ENCODE peak calls at places on chromosome 18, in four cellular contexts. One of them, this sample, is unnamed.

GRCh38 chr18:46393230-46393629 is 263.8 kb downstream of the LOXHD1 start:
- DNase-seq in effector CD4-positive, alpha-beta T cell: no peak
- DNase-seq in LHCN-M2: no peak
- DNase-seq in T-cell: no peak
- DNase-seq in this sample: no peak

GRCh38 chr18:809985-810642 is 1.9 kb downstream of the YES1 start:
- DNase-seq in effector CD4-positive, alpha-beta T cell: no peak
- DNase-seq in LHCN-M2: no peak
- DNase-seq in T-cell: no peak
- DNase-seq in this sample: peak

GRCh38 chr18:50006470-50007046 is 188.4 kb downstream of the MYO5B start:
- DNase-seq in effector CD4-positive, alpha-beta T cell: no peak
- DNase-seq in LHCN-M2: no peak
- DNase-seq in T-cell: no peak
- DNase-seq in this sample: no peak

GRCh38 chr18:75462178-75462832 is 34.8 kb upstream of the SMIM21 start:
- DNase-seq in effector CD4-positive, alpha-beta T cell: no peak
- DNase-seq in LHCN-M2: no peak
- DNase-seq in T-cell: no peak
- DNase-seq in this sample: no peak

GRCh38 chr18:45103319-45104070 is 422.8 kb downstream of the SETBP1 start:
- DNase-seq in effector CD4-positive, alpha-beta T cell: no peak
- DNase-seq in LHCN-M2: no peak
- DNase-seq in T-cell: no peak
- DNase-seq in this sample: no peak

GRCh38 chr18:22674300-22674699 is 256.6 kb upstream of the CTAGE1 start:
- DNase-seq in effector CD4-positive, alpha-beta T cell: no peak
- DNase-seq in LHCN-M2: peak
- DNase-seq in T-cell: no peak
- DNase-seq in this sample: no peak

GRCh38 chr18:43830905-43831304 is 553.6 kb upstream of the SYT4 start:
- DNase-seq in effector CD4-positive, alpha-beta T cell: no peak
- DNase-seq in LHCN-M2: peak
- DNase-seq in T-cell: no peak
- DNase-seq in this sample: no peak

GRCh38 chr18:23943903-23944624 is 70.5 kb upstream of the TTC39C start:
- DNase-seq in effector CD4-positive, alpha-beta T cell: no peak
- DNase-seq in LHCN-M2: peak
- DNase-seq in T-cell: no peak
- DNase-seq in this sample: no peak

GRCh38 chr18:36158261-36158867 is 28.7 kb downstream of the ELP2 start:
- DNase-seq in effector CD4-positive, alpha-beta T cell: no peak
- DNase-seq in LHCN-M2: peak
- DNase-seq in T-cell: no peak
- DNase-seq in this sample: no peak

GRCh38 chr18:67672142-67672541 is 155.6 kb upstream of the DSEL start:
- DNase-seq in effector CD4-positive, alpha-beta T cell: no peak
- DNase-seq in LHCN-M2: peak
- DNase-seq in T-cell: no peak
- DNase-seq in this sample: no peak

GRCh38 chr18:77765468-77765867 is 515.8 kb downstream of the GALR1 start:
- DNase-seq in effector CD4-positive, alpha-beta T cell: no peak
- DNase-seq in LHCN-M2: no peak
- DNase-seq in T-cell: no peak
- DNase-seq in this sample: no peak

This sample was measured in immature natural killer cell.